ENCODE peak calls at places on chromosomes 12 and 14, in four cellular contexts. X is body of pancreas, U is uterus, A is H9. D is an unnamed sample. For H3K4me1, the result is how much of the 10 kb centered on the place peaks cover.

GRCh38 chr12:57390174-57390573 is 40.7 kb downstream of the R3HDM2 start:
- DNase-seq in X (no peak), U (no peak), A (no peak), D (no peak)

GRCh38 chr12:34215893-34216285 is 193.6 kb downstream of the ALG10 start:
- DNase-seq in X (no peak), U (no peak), A (no peak), D (no peak)

GRCh38 chr14:53011053-53011462 is 60.2 kb upstream of the FERMT2 start:
- DNase-seq in X (peak), U (peak), A (peak), D (peak)

GRCh38 chr14:50039120-50039517 is 77.3 kb downstream of the VCPKMT start:
- DNase-seq in X (no peak), U (no peak), A (no peak), D (no peak)

GRCh38 chr14:90624228-90624627 is 192.0 kb downstream of the TTC7B start:
- DNase-seq in X (peak), U (no peak), A (no peak), D (peak)

GRCh38 chr12:94178054-94178453 is 29.7 kb downstream of the PLXNC1 start:
- DNase-seq in X (no peak), U (no peak), A (no peak), D (no peak)

GRCh38 chr12:50550530-50551223 is 45.9 kb downstream of the DIP2B start:
- DNase-seq in X (peak), U (peak), A (no peak), D (no peak)

GRCh38 chr12:65098364-65098763 is 22.7 kb downstream of the WIF1 start:
- DNase-seq in X (no peak), U (no peak), A (no peak), D (no peak)

GRCh38 chr14:78022059-78022458 is 148.1 kb upstream of the NRXN3 start:
- DNase-seq in X (peak), U (no peak), A (peak), D (peak)

GRCh38 chr14:52052289-52052943 is 16.4 kb downstream of the NID2 start:
- DNase-seq in X (peak), U (peak), A (no peak), D (no peak)

GRCh38 chr14:28681681-28682080 is 84.9 kb upstream of the FOXG1 start:
- DNase-seq in X (no peak), U (no peak), A (peak), D (no peak)

DNA sequence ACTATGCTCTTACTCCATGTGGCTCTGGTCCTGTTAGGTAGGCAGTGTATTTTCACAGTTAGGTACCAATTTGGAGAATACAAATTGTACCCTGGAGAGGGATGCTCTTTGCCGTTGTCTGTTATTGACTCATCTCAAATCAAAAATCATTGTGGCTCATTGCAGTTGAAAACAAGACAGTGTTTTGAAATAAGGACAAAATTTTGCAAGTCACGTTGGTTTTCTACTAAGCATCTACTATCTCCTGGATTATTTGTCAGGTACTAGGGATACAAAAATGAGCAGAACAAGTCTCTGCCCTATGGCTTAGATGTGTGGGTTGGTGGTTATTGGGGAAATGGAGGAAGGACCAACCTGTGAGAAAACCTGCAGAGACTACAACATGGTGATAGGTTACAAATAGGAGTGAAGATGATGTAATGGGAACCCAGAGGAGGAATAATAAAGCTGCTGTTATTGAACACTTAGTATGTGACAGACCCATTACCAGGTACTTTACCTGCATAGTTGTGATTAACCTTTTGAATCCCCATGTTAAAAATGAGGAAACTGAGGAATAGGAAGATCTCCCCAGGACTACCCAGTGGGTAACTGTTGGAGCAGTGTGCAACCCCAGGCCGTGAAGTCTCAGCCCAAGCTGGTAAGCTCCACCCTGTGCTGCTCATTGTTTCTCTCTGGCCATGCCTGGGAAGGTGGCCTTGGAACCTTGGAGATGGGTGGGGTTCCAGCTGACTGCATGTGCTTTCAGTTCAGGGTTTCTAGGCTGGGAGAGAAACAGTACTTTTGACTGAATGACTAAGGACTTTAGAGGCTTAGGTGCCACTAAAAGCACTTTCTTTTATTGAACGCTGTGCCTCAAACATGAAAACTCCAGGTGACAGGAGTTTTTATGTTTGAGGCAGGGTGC is 72.9 kb upstream of the SRSF5 start:
- DNase-seq in X (peak), U (no peak), A (no peak), D (no peak)
- H3K27ac ChIP-seq in X (peak), U (peak), A (no peak), D (peak)

GRCh38 chr12:12562016-12562483 is 613 bp downstream of the DUSP16 start:
- DNase-seq in X (peak), U (peak), A (peak), D (peak)
- H3K4me1 ChIP-seq in X (under half), U (under half), A (under half), D (under half)

GRCh38 chr12:27068863-27069262 is 13.5 kb downstream of the C12orf71 start:
- DNase-seq in X (no peak), U (no peak), A (no peak), D (no peak)
- H3K27ac ChIP-seq in X (no peak), U (no peak), A (no peak), D (no peak)

GRCh38 chr14:39880106-39880695 is 448.0 kb upstream of the FBXO33 start:
- DNase-seq in X (no peak), U (no peak), A (no peak), D (no peak)
- H3K4me1 ChIP-seq in X (under half), U (under half), A (under half), D (under half)